ENCODE peak calls at places on chromosome 19, in nine cellular contexts. S is transverse colon, E is stomach, Z is psoas muscle, T is testis, H is AG10803, Y is cardiac muscle cell, D is breast epithelium, R is ascending aorta. P is an unnamed sample.

GRCh38 chr19:13788991-13789390 is 6.3 kb upstream of the ZSWIM4 start:
- DNase-seq in S (peak), E (no peak), Z (no peak), T (no peak), H (peak), Y (no peak), D (no peak), R (no peak), P (no peak)

GRCh38 chr19:33291623-33292534 is 10.5 kb downstream of the CEBPA start:
- DNase-seq in S (peak), E (no peak), Z (peak), T (no peak), H (no peak), Y (no peak), D (no peak), R (no peak), P (no peak)

GRCh38 chr19:54431255-54431838 is 16.1 kb downstream of the TTYH1 start:
- DNase-seq in S (peak), E (peak), Z (peak), T (peak), H (no peak), Y (no peak), D (peak), R (no peak), P (no peak)

GRCh38 chr19:10335149-10336053 is 2.1 kb upstream of the RAVER1 start:
- DNase-seq in S (no peak), E (no peak), Z (no peak), T (no peak), H (no peak), Y (peak), D (no peak), R (no peak), P (no peak)

GRCh38 chr19:49390978-49391304 is 2.9 kb downstream of the KASH5 start:
- DNase-seq in S (no peak), E (no peak), Z (no peak), T (no peak), H (no peak), Y (no peak), D (no peak), R (no peak), P (no peak)

GRCh38 chr19:37991176-37991835 is 84.3 kb downstream of the SIPA1L3 start:
- DNase-seq in S (no peak), E (no peak), Z (no peak), T (no peak), H (no peak), Y (no peak), D (no peak), R (no peak), P (no peak)

GRCh38 chr19:40604647-40605200 is 3.6 kb downstream of the LTBP4 start:
- DNase-seq in S (peak), E (no peak), Z (no peak), T (no peak), H (no peak), Y (no peak), D (no peak), R (no peak), P (no peak)

GRCh38 chr19:16564842-16565241 is 7.4 kb downstream of the SLC35E1 start:
- DNase-seq in S (no peak), E (peak), Z (no peak), T (no peak), H (no peak), Y (no peak), D (no peak), R (no peak), P (no peak)

GRCh38 chr19:16273005-16273404 is 51.6 kb upstream of the KLF2 start:
- DNase-seq in S (no peak), E (no peak), Z (no peak), T (peak), H (peak), Y (peak), D (no peak), R (no peak), P (no peak)

GRCh38 chr19:9932835-9933234 is 3.5 kb downstream of the OLFM2 start:
- DNase-seq in S (no peak), E (no peak), Z (no peak), T (no peak), H (no peak), Y (no peak), D (no peak), R (no peak), P (no peak)

GRCh38 chr19:42090687-42091086 is 14.7 kb downstream of the ZNF574 start:
- DNase-seq in S (peak), E (no peak), Z (no peak), T (no peak), H (no peak), Y (no peak), D (no peak), R (no peak), P (no peak)

GRCh38 chr19:32498641-32499200 is 82.3 kb upstream of the PDCD5 start:
- DNase-seq in S (no peak), E (no peak), Z (no peak), T (no peak), H (no peak), Y (no peak), D (no peak), R (no peak), P (no peak)

GRCh38 chr19:18070181-18070580 is 16.6 kb downstream of the IL12RB1 start:
- DNase-seq in S (no peak), E (no peak), Z (no peak), T (no peak), H (no peak), Y (no peak), D (no peak), R (no peak), P (no peak)

GRCh38 chr19:54152267-54152666 is 7.3 kb downstream of the LENG1 start:
- DNase-seq in S (no peak), E (no peak), Z (no peak), T (no peak), H (no peak), Y (no peak), D (no peak), R (no peak), P (no peak)

GRCh38 chr19:5051619-5052018 is 82.7 kb downstream of the KDM4B start:
- DNase-seq in S (no peak), E (no peak), Z (no peak), T (no peak), H (no peak), Y (no peak), D (no peak), R (no peak), P (no peak)

GRCh38 chr19:43101950-43102349 is 19.4 kb upstream of the PSG2 start:
- DNase-seq in S (no peak), E (no peak), Z (no peak), T (no peak), H (no peak), Y (no peak), D (no peak), R (no peak), P (no peak)

GRCh38 chr19:52307275-52307674 is 10.3 kb downstream of the ZNF480 start:
- DNase-seq in S (no peak), E (no peak), Z (no peak), T (no peak), H (peak), Y (no peak), D (no peak), R (no peak), P (no peak)

GRCh38 chr19:32497386-32497785 is 83.6 kb upstream of the PDCD5 start:
- DNase-seq in S (no peak), E (no peak), Z (no peak), T (peak), H (no peak), Y (no peak), D (no peak), R (no peak), P (no peak)

GRCh38 chr19:14030997-14031718 is 404 bp upstream of the IL27RA start:
- DNase-seq in S (no peak), E (no peak), Z (peak), T (no peak), H (no peak), Y (no peak), D (no peak), R (no peak), P (no peak)

GRCh38 chr19:8208119-8208709 is 956 bp upstream of the CERS4 start:
- DNase-seq in S (no peak), E (peak), Z (no peak), T (peak), H (no peak), Y (no peak), D (no peak), R (no peak), P (no peak)

GRCh38 chr19:18173572-18174294 is at the start of gene IFI30:
- DNase-seq in S (peak), E (peak), Z (peak), T (peak), H (no peak), Y (peak), D (peak), R (peak), P (peak)

GRCh38 chr19:17553256-17553655 is 2.2 kb upstream of the COLGALT1 start:
- DNase-seq in S (peak), E (no peak), Z (peak), T (peak), H (peak), Y (no peak), D (no peak), R (no peak), P (no peak)

GRCh38 chr19:17751912-17752273 is 616 bp downstream of the FCHO1 start:
- DNase-seq in S (no peak), E (no peak), Z (no peak), T (no peak), H (no peak), Y (no peak), D (no peak), R (no peak), P (no peak)

GRCh38 chr19:35543280-35544109 is 1.9 kb upstream of the TMEM147 start:
- DNase-seq in S (no peak), E (no peak), Z (no peak), T (no peak), H (no peak), Y (no peak), D (no peak), R (no peak), P (no peak)

GRCh38 chr19:10936661-10937084 is 8.1 kb downstream of the TIMM29 start:
- DNase-seq in S (peak), E (peak), Z (no peak), T (peak), H (peak), Y (peak), D (no peak), R (no peak), P (no peak)

GRCh38 chr19:15198006-15198356 is 2.8 kb downstream of the NOTCH3 start:
- DNase-seq in S (peak), E (no peak), Z (no peak), T (no peak), H (no peak), Y (no peak), D (no peak), R (no peak), P (no peak)

GRCh38 chr19:41355802-41356201 is 2.1 kb upstream of the TGFB1 start:
- DNase-seq in S (no peak), E (no peak), Z (no peak), T (no peak), H (no peak), Y (no peak), D (no peak), R (no peak), P (no peak)

GRCh38 chr19:34364830-34365462 is at the start of gene GPI:
- DNase-seq in S (peak), E (peak), Z (peak), T (peak), H (peak), Y (peak), D (no peak), R (no peak), P (no peak)

GRCh38 chr19:32168111-32168510 is 177.3 kb upstream of the ZNF507 start:
- DNase-seq in S (no peak), E (no peak), Z (no peak), T (no peak), H (no peak), Y (no peak), D (no peak), R (no peak), P (no peak)

GRCh38 chr19:45376045-45376724 is 5.8 kb upstream of the ERCC2 start:
- DNase-seq in S (no peak), E (no peak), Z (no peak), T (peak), H (peak), Y (peak), D (no peak), R (no peak), P (no peak)

GRCh38 chr19:17209126-17210036 is 5.8 kb upstream of the USE1 start:
- DNase-seq in S (peak), E (peak), Z (no peak), T (peak), H (peak), Y (peak), D (no peak), R (no peak), P (no peak)

GRCh38 chr19:29121684-29122083 is 91.3 kb downstream of the UQCRFS1 start:
- DNase-seq in S (no peak), E (no peak), Z (no peak), T (peak), H (peak), Y (no peak), D (no peak), R (no peak), P (no peak)
- TF ChIP-seq CTCF in S (no peak), E (no peak), Z (peak), T (peak), H (peak), Y (peak), D (no peak), R (no peak), P (peak)

DNA sequence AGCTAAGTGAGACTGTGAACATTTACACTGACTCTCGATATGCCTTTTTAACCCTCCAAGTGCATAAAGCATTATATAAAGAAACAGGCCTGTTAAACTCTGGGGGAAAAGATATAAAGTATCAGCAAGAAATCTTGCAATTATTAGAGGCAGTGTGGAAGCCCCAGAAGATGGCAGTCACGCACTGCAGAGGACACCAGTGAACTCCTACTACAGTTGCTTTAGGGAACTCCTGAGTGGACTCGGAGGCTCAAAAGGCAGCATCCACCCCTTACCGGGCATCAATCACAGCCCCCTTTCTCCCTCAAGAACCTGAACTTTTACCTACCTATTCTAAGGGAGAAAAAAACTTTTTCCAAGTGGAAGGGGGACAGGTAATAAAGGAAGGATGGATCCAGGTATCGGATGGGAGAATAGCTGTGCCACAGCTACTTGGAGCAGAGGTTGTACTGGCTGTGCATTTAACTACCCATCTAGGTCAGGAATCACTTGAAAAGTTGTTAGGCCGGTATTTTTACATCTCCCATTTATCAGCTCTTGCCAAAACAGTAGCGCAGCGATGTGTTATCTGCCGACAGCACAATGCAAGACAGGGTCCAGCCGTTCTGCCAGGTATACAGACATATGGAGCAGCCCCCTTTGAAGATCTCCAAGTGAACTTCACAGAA is 80.1 kb downstream of the ZNF486 start:
- DNase-seq in S (no peak), E (peak), Z (no peak), T (peak), H (peak), Y (peak), D (no peak), R (no peak), P (no peak)
- TF ChIP-seq CTCF in S (peak), E (peak), Z (peak), T (no peak), H (peak), Y (peak), D (peak), R (no peak), P (no peak)

DNA sequence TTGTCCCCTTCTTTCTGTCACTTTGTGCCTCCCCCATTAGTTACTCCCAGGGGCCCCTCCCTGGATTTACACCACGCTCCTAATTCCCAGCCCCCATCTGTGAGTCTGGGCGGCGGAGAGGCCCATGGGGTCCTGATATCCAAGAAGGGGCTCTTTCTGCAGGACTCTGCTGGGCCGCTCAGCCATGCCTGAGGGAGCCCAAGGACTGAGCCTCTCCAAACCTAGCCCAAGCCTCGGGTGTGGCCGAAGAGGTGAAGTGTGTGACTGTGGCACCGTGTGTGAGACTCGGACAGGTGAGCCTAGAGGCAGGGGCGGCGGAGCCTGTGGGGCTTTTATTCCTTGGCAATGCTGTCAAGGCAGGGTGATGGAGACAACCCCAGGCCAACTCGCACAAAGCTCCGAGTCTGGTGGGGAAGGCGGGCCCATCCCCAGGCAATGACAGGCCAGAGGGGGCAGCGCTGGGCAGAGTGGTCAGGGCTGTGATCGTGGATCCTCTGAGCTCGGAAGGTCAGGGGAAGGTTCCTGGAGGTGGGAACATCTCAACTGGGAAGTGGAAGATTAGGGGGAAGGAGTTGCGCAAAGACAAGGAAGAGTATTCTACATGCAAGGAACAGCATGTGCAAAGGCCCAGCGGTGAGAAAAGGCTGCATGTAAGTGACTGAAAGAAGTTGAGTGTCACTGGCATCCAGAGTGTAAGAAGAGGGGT is 1.6 kb downstream of the PLEKHG2 start:
- DNase-seq in S (peak), E (no peak), Z (peak), T (no peak), H (peak), Y (peak), D (no peak), R (no peak), P (no peak)
- TF ChIP-seq CTCF in S (no peak), E (no peak), Z (no peak), T (no peak), H (peak), Y (peak), D (no peak), R (no peak), P (no peak)

GRCh38 chr19:7200739-7201138 is 93.5 kb downstream of the INSR start:
- DNase-seq in S (no peak), E (no peak), Z (no peak), T (no peak), H (no peak), Y (no peak), D (no peak), R (no peak), P (no peak)

GRCh38 chr19:7199613-7200533 is 94.3 kb downstream of the INSR start:
- DNase-seq in S (peak), E (peak), Z (no peak), T (no peak), H (no peak), Y (no peak), D (no peak), R (no peak), P (no peak)

GRCh38 chr19:7197169-7197759 is 97.0 kb downstream of the INSR start:
- DNase-seq in S (peak), E (peak), Z (peak), T (peak), H (peak), Y (peak), D (peak), R (peak), P (peak)

GRCh38 chr19:7196721-7197168 is 97.5 kb downstream of the INSR start:
- DNase-seq in S (no peak), E (no peak), Z (peak), T (peak), H (peak), Y (no peak), D (no peak), R (no peak), P (no peak)

DNA sequence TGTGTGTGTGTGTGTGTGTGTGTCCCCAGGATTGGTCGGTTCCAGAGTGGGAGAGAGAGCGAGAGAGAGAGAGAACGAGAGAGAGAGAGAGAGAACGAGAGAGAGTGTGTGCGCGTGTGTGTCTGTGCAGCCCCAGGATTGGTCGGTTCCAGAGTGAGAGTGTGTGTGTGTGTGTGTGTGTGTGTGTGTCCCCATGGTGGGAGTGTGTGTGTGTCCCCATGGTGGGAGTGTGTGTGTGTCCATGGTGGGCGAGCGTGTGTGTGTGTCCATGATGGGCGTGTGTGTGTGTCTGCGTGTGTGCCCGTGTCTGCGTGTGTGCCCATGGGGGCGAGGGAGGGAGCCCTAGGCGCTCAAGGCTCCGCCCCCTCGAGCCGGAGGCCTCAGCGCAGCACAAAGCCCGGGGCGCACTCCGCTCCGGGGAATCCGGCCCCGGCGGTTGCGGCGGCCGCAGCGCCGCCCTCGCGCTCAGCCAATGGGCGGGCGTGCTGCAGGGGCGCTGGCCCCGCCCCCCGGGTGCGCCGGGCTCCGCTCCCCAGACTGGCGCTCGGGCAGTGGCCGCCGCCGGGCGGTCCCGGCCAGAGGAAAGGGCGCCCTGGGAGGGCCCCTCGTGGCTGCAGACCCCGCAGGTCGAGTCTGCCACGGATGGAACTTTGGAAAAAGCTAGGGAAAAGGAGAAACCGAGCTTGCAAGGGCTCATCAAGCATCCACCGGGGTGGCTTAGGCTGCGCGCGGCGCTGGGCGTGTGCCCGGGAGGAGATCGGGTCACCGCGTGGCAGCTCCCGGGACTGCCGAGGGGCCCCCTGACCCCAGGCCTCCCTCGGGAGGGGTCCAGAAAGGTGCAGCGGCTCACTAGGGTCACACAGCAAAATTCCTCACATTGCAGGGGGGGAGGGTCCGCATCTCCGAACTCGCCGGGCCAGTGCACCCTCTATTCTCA is 96.2 kb downstream of the INSR start:
- DNase-seq in S (peak), E (peak), Z (peak), T (peak), H (peak), Y (peak), D (peak), R (peak), P (peak)
- TF ChIP-seq CTCF in S (peak), E (peak), Z (peak), T (peak), H (peak), Y (peak), D (peak), R (peak), P (no peak)

GRCh38 chr19:1395194-1396018 is 5.9 kb downstream of the GAMT start:
- DNase-seq in S (no peak), E (peak), Z (peak), T (no peak), H (no peak), Y (no peak), D (no peak), R (no peak), P (no peak)
- TF ChIP-seq CTCF in S (no peak), E (no peak), Z (no peak), T (no peak), H (no peak), Y (no peak), D (no peak), R (no peak), P (no peak)

DNA sequence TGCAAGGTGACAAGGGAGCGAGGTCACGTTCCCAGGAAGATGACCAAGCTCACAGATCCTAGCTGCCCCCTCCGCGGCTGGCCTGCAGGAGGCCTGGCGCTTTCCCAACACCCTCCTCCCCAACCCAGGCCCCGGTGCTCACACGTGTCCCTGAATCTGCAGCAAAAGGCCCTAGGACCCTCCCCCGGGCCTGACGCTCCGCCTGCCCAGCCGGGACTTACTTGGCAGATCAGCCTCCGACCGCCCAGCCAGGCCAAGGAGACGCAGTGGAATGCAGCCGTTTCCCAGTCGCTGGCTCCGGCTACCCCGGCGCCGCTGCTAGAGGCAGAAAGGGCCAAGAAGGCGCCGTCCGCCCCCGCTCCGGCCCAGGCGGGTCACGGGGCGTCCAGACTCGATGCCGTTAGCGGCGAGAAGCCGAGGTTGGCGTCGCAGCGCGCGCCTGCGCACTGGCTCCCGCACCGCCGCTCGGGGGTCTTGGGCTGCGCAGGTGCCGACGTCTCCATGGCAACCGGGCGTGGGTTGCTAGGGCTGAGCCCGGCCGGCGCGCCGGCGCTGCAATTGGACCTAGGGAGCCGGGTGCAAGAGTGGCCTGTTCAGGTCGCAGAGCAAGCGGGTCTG is at the start of gene PNMA8A:
- DNase-seq in S (peak), E (peak), Z (peak), T (peak), H (peak), Y (peak), D (no peak), R (peak), P (no peak)
- TF ChIP-seq CTCF in S (no peak), E (no peak), Z (no peak), T (no peak), H (peak), Y (peak), D (no peak), R (no peak), P (no peak)

P was measured in esophagus squamous epithelium.